ENCODE peak calls at places on chromosomes 12 and 14, in six cellular contexts. Y is PC-3, T is H9, C is OCI-LY7, G is dorsolateral prefrontal cortex, O is AG09319. A is an unnamed sample.

GRCh38 chr12:30622509-30622908 is 73.2 kb downstream of the IPO8 start:
- DNase-seq in Y (peak), T (no peak), C (no peak), G (no peak), O (no peak), A (no peak)

GRCh38 chr12:50074936-50075807 is 10.0 kb upstream of the SMARCD1 start:
- DNase-seq in Y (peak), T (peak), C (peak), G (peak), O (no peak), A (no peak)

GRCh38 chr14:94109915-94110250 is 653 bp upstream of the IFI27 start:
- DNase-seq in Y (no peak), T (peak), C (no peak), G (no peak), O (no peak), A (no peak)

GRCh38 chr14:90301122-90301521 is 30.6 kb downstream of the NRDE2 start:
- DNase-seq in Y (no peak), T (no peak), C (no peak), G (no peak), O (no peak), A (no peak)

GRCh38 chr14:61281186-61281676 is at the start of gene TMEM30B:
- DNase-seq in Y (peak), T (peak), C (no peak), G (no peak), O (no peak), A (no peak)

GRCh38 chr14:56300495-56300894 is 182.3 kb downstream of the PELI2 start:
- DNase-seq in Y (no peak), T (no peak), C (no peak), G (no peak), O (no peak), A (no peak)

GRCh38 chr14:31927348-31927826 is 149.7 kb upstream of the ARHGAP5 start:
- DNase-seq in Y (peak), T (peak), C (no peak), G (peak), O (peak), A (peak)

GRCh38 chr12:117486840-117487659 is 125.6 kb upstream of the NOS1 start:
- DNase-seq in Y (peak), T (no peak), C (no peak), G (peak), O (no peak), A (peak)

GRCh38 chr12:103884316-103884715 is 43.3 kb upstream of the NT5DC3 start:
- DNase-seq in Y (peak), T (no peak), C (peak), G (no peak), O (peak), A (no peak)

GRCh38 chr12:124007810-124008570 is 35.0 kb downstream of the ZNF664 start:
- DNase-seq in Y (no peak), T (no peak), C (no peak), G (no peak), O (no peak), A (no peak)

GRCh38 chr12:124498870-124499753 is 68.3 kb downstream of the NCOR2 start:
- DNase-seq in Y (no peak), T (no peak), C (no peak), G (no peak), O (no peak), A (no peak)

GRCh38 chr12:125650587-125650986 is 585.4 kb downstream of the AACS start:
- DNase-seq in Y (no peak), T (no peak), C (no peak), G (no peak), O (no peak), A (no peak)

GRCh38 chr14:60025586-60025985 is 66.1 kb upstream of the PCNX4 start:
- DNase-seq in Y (no peak), T (no peak), C (no peak), G (no peak), O (no peak), A (no peak)

GRCh38 chr14:101986953-101987352 is 22.6 kb downstream of the DYNC1H1 start:
- DNase-seq in Y (no peak), T (no peak), C (no peak), G (no peak), O (no peak), A (no peak)

GRCh38 chr14:101991336-101991735 is 27.0 kb downstream of the DYNC1H1 start:
- DNase-seq in Y (no peak), T (no peak), C (no peak), G (no peak), O (no peak), A (no peak)

GRCh38 chr14:101988377-101988776 is 24.0 kb downstream of the DYNC1H1 start:
- DNase-seq in Y (no peak), T (no peak), C (no peak), G (no peak), O (no peak), A (no peak)

GRCh38 chr14:101997429-101998336 is 33.3 kb downstream of the DYNC1H1 start:
- DNase-seq in Y (no peak), T (no peak), C (no peak), G (peak), O (no peak), A (no peak)

DNA sequence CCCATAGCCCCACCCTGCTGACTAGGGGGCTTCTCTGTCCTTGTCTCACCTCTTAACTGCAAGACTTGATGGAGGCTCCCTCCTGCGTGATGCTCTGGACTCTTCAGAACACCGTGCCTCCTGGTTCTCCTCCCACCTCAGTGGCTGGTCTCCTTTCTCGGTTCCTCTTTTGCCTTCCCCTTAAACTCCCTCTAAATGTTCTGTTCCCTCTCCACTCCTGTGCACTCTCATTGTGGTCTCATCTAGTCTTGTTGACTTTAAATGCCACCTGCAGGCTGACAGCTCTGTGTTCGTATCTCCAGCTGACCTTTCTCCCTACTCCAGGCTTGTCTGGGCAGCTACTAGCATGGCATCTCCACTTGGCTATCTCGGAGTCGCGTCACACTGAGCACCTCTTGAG is 28.3 kb downstream of the DYNC1H1 start:
- DNase-seq in Y (no peak), T (no peak), C (peak), G (no peak), O (no peak), A (no peak)
- TF ChIP-seq CTCF in Y (no peak), T (no peak), C (peak), G (no peak), O (no peak), A (no peak)

GRCh38 chr14:39033371-39033770 is 69.7 kb downstream of the SEC23A start:
- DNase-seq in Y (no peak), T (no peak), C (no peak), G (no peak), O (no peak), A (no peak)

GRCh38 chr14:39035336-39035735 is 67.7 kb downstream of the SEC23A start:
- DNase-seq in Y (no peak), T (no peak), C (no peak), G (no peak), O (no peak), A (no peak)

GRCh38 chr14:39036760-39037159 is 66.3 kb downstream of the SEC23A start:
- DNase-seq in Y (no peak), T (no peak), C (no peak), G (no peak), O (no peak), A (no peak)

GRCh38 chr14:39038542-39038941 is 64.5 kb downstream of the SEC23A start:
- DNase-seq in Y (no peak), T (no peak), C (peak), G (no peak), O (no peak), A (no peak)

DNA sequence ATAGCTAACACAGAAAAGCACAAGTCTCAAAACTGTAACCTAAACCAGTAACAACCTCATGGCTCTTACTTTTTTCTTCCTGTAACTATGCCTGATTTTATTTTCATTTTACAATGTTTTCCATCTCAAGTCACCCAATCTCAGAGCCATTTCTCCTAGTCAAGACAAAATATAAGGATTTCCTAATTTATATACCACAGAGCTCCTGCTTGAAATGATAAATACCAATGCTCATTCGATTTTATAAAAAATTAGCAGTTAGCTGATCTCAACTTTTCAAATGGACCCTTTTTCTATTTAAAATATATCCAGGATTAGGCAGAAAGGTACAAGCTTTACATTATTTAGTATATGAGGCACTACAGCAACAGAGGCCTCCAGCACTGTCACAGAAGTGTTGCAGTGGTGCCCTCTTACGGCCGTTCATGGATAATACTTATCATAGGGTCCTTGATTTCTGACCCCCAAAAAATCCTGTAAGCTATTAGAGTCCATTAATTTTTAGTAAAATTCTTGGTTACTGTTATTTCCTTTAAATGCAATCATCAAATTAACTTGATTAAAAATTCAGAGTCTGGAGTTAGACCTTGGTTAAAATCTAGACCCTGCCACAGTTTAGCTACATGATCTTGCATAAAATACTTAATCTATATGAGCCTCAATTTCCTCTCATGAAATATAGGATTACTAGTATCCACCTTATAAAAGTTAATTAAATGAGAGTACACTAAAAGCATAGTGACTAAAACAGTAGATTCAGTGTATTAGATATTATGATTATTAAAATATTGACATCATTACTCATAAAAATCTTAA is 68.3 kb downstream of the SEC23A start:
- DNase-seq in Y (peak), T (no peak), C (no peak), G (no peak), O (no peak), A (no peak)
- TF ChIP-seq CTCF in Y (no peak), T (peak), C (no peak), G (peak), O (peak), A (peak)

GRCh38 chr12:95351745-95352144 is 122.2 kb upstream of the METAP2 start:
- DNase-seq in Y (no peak), T (no peak), C (no peak), G (no peak), O (no peak), A (no peak)
- TF ChIP-seq CTCF in Y (no peak), T (no peak), C (no peak), G (no peak), O (no peak), A (no peak)

GRCh38 chr12:59084758-59085383 is 164.6 kb upstream of the LRIG3 start:
- DNase-seq in Y (no peak), T (peak), C (no peak), G (no peak), O (peak), A (peak)
- TF ChIP-seq CTCF in Y (no peak), T (no peak), C (no peak), G (no peak), O (peak), A (peak)

GRCh38 chr14:63130531-63130930 is 73.7 kb upstream of the RHOJ start:
- DNase-seq in Y (no peak), T (no peak), C (no peak), G (no peak), O (no peak), A (no peak)

DNA sequence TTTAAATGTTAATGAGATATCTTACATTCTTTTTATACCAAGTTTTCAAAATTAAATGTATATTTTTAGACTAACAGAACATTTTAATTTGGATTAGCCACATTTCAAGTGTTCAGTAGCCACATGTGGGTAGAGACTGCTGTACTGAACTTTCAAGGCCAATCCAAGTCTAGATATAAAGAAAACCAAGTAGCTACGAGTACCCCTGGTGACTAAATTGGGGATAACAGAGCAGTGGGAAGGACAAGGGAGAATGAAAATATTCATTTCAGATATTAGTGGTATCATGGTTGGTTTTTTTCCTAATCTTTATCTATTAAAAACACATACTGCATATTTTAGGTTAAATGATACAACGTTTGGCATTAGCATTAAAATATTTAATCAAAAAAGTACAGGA is 69.4 kb upstream of the RHOJ start:
- DNase-seq in Y (peak), T (no peak), C (no peak), G (no peak), O (no peak), A (no peak)
- TF ChIP-seq CTCF in Y (peak), T (peak), C (peak), G (no peak), O (no peak), A (peak)

GRCh38 chr12:89351489-89352241 is 636 bp downstream of the DUSP6 start:
- DNase-seq in Y (no peak), T (no peak), C (peak), G (peak), O (no peak), A (no peak)

GRCh38 chr12:89353188-89353822 is 1.0 kb upstream of the DUSP6 start:
- DNase-seq in Y (peak), T (peak), C (no peak), G (peak), O (no peak), A (no peak)

GRCh38 chr12:89352242-89352491 is 134 bp downstream of the DUSP6 start:
- DNase-seq in Y (no peak), T (no peak), C (no peak), G (no peak), O (no peak), A (no peak)

GRCh38 chr12:89353823-89354629 is 1.7 kb upstream of the DUSP6 start:
- DNase-seq in Y (peak), T (peak), C (peak), G (peak), O (no peak), A (no peak)

GRCh38 chr12:89352492-89353187 is at the start of gene DUSP6:
- DNase-seq in Y (peak), T (peak), C (peak), G (peak), O (peak), A (peak)
- TF ChIP-seq CTCF in Y (no peak), T (no peak), C (no peak), G (no peak), O (no peak), A (no peak)

GRCh38 chr12:57116580-57117281 is 5.6 kb upstream of the STAT6 start:
- DNase-seq in Y (no peak), T (no peak), C (no peak), G (no peak), O (no peak), A (no peak)

GRCh38 chr12:57109207-57110160 is 1.7 kb downstream of the STAT6 start:
- DNase-seq in Y (no peak), T (no peak), C (no peak), G (no peak), O (no peak), A (no peak)

GRCh38 chr12:57111046-57111698 is at the start of gene STAT6:
- DNase-seq in Y (peak), T (peak), C (peak), G (no peak), O (peak), A (no peak)

GRCh38 chr12:57110189-57111045 is 745 bp downstream of the STAT6 start:
- DNase-seq in Y (peak), T (peak), C (peak), G (no peak), O (no peak), A (no peak)

DNA sequence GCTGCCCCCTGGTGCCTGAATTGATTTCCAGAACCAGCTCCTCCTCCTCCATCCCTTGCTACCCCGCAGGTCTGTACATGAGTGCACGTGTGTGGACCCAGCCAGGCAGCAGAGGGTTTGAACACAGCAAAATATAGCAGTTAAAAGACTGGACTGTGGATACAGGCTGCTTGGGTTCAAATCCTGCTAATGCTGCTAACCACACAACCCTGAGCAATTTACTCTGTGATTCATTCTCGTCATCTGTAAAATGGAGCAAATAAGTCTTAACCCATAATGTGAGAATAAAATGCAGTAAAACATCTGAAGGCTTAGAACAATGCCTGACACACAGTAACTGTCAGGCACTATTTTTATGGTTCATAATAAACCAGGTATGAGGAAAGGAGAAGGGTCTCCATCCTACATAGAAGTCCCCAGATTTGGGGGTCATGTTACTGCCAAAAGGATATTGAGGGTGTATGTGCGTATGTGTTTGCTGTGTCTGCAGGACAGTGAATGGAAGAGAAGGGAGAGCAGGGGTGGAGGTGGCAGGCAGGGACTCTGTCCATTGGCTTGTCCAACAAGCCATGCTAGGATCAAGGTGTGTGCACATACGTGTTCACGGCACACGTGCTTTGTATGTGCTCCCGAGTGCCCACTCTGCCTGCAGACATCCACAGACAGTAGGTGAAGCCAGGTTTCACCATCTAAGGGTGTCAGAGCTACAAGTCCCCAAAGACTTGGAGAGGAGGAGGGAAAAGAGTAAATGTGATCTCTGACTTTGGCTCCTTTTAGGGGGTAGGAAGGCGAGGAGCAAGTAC is 1.5 kb upstream of the STAT6 start:
- DNase-seq in Y (no peak), T (peak), C (no peak), G (peak), O (no peak), A (no peak)
- TF ChIP-seq CTCF in Y (peak), T (no peak), C (peak), G (peak), O (peak), A (peak)